ENCODE peak calls at places on chromosomes 16 and 17, in ten cellular contexts. A is astrocyte of the spinal cord; K is CD4-positive, alpha-beta T cell; T is HuH-7.5; Y is GM06990; C is psoas muscle; E is anterior cingulate cortex; Z is CD8-positive, alpha-beta T cell; V is stomach; R is activated CD4-positive, alpha-beta T cell treated with anti-CD3 and anti-CD28 coated beads, Interleukin-2, amount 10 ng/mL, durations not matched to agents 7 days and 5 days. B is an unnamed sample.

GRCh38 chr17:71938340-71939010 is 182.3 kb upstream of the SOX9 start:
- DNase-seq in A (no peak), T (no peak), V (no peak), Y (no peak), K (no peak), Z (no peak), E (no peak), R (no peak), C (no peak), B (no peak)

GRCh38 chr17:80566054-80566400 is 21.4 kb downstream of the RPTOR start:
- DNase-seq in Z (no peak), T (no peak), Y (no peak), C (no peak), A (no peak), R (no peak), V (no peak), K (no peak), E (no peak), B (no peak)

GRCh38 chr16:50684823-50685455 is 3.8 kb upstream of the SNX20 start:
- DNase-seq in Z (no peak), C (no peak), Y (peak; percentile 38), E (no peak), T (no peak), A (no peak), V (no peak), R (peak; percentile 38), K (no peak), B (peak; percentile 32)

GRCh38 chr16:85689285-85689949 is 663 bp upstream of the GINS2 start:
- DNase-seq in R (no peak), C (no peak), A (peak; percentile 3), Z (no peak), V (peak; percentile 33), E (no peak), T (no peak), Y (no peak), K (no peak), B (no peak)

GRCh38 chr16:4330277-4330882 is 14.5 kb downstream of the GLIS2 start:
- DNase-seq in C (peak; percentile 93), V (peak; percentile 89), R (peak; percentile 76), K (peak; percentile 78), T (peak; percentile 95), A (peak; percentile 44), E (peak; percentile 64), Y (peak; percentile 65), Z (peak; percentile 80), B (peak; percentile 36)

GRCh38 chr17:19708431-19709175 is 7.8 kb downstream of the SLC47A2 start:
- DNase-seq in K (no peak), C (no peak), Z (no peak), V (no peak), Y (no peak), T (no peak), E (no peak), A (no peak), R (no peak), B (no peak)

GRCh38 chr16:8026450-8026849 is 563.9 kb downstream of the TMEM114 start:
- DNase-seq in C (no peak), K (no peak), R (no peak), A (no peak), Z (no peak), E (no peak), V (no peak), T (no peak), Y (no peak), B (no peak)

GRCh38 chr16:68400924-68401460 is 47.3 kb downstream of the SMPD3 start:
- DNase-seq in V (no peak), Z (no peak), C (no peak), A (no peak), K (no peak), E (no peak), Y (no peak), R (peak; percentile 33), T (no peak), B (no peak)

B was measured in T-helper 22 cell.